ENCODE peak calls at places on chromosome 3, in five cellular contexts. B is sigmoid colon, R is IMR-90, G is pancreas, E is A549. J is an unnamed sample.
A peak's percentile ranks its signal among the peaks of the same experiment; 100 is the strongest.

GRCh38 chr3:104460477-104461406 is 906.0 kb upstream of the ALCAM start:
- DNase-seq in E (no peak), B (no peak), G (no peak), R (peak; percentile 32), J (peak; percentile 44)

GRCh38 chr3:134364061-134364935 is 9.9 kb downstream of the AMOTL2 start:
- DNase-seq in R (peak; percentile 96), E (peak; percentile 93), G (peak; percentile 95), B (peak; percentile 98), J (peak; percentile 39)

GRCh38 chr3:23900744-23901143 is 16.0 kb downstream of the NKIRAS1 start:
- DNase-seq in G (no peak), B (no peak), R (peak; percentile 71), E (peak; percentile 35), J (no peak)

GRCh38 chr3:44468572-44469520 is 8.6 kb downstream of the ZNF445 start:
- DNase-seq in G (no peak), E (no peak), B (no peak), R (peak; percentile 57), J (no peak)

GRCh38 chr3:126524429-126524988 is 554 bp downstream of the CHST13 start:
- DNase-seq in E (no peak), R (no peak), G (peak; percentile 70), B (peak; percentile 64), J (no peak)

GRCh38 chr3:133167340-133168024 is 129.3 kb downstream of the TMEM108 start:
- DNase-seq in R (no peak), E (no peak), B (no peak), G (peak; percentile 46), J (no peak)

GRCh38 chr3:195005251-195005620 is 265.7 kb downstream of the XXYLT1 start:
- DNase-seq in R (no peak), G (no peak), B (no peak), E (no peak), J (no peak)

GRCh38 chr3:134463676-134464611 is 21.8 kb downstream of the ANAPC13 start:
- DNase-seq in E (no peak), B (peak; percentile 94), G (no peak), R (peak; percentile 99), J (no peak)

GRCh38 chr3:42731476-42732195 is 29.0 kb upstream of the HHATL start:
- DNase-seq in E (no peak), R (no peak), G (no peak), B (peak; percentile 44), J (no peak)

GRCh38 chr3:189936210-189936609 is 184.5 kb downstream of the P3H2 start:
- DNase-seq in B (no peak), R (no peak), E (no peak), G (no peak), J (no peak)

GRCh38 chr3:48555231-48555948 is 1.2 kb downstream of the PFKFB4 start:
- DNase-seq in G (peak; percentile 15), R (no peak), E (no peak), B (no peak), J (no peak)
- H3K4me3 ChIP-seq in G (peak overlapping the region; percentile 44), R (peak overlapping the region; percentile 67), E (no peak overlapping the region), B (no peak overlapping the region), J (peak overlapping the region; percentile 82)

DNA sequence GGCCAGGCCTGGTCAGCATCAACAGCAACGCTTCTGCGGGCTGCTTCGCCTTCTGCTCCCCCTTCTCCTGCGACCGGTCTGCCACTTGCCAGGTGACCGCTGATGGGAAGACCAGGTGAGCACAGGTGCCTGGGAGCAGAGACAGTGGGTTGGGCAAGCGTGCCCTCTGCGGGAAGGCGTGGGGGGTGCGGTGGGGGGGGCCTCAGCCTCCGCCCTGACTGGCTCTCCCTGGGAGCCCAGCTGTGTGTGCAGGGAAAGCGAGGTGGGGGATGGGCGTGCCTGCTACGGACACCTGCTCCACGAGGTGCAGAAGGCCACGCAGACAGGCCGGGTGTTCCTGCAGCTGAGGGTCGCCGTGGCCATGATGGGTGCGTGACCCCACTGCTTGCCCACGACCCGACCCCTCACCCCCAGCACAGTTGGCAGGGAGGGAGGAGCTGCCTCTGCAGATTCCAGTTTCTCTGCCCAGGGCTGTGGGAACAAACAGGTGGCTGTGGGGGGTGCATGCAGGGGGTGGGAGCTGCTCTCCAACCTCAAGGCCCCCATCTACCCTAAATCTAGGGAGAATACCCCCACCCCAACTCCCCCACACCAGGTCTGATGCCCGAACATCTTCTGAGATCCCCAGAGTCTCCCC is 8.8 kb downstream of the STAB1 start:
- DNase-seq in R (no peak), G (no peak), E (no peak), B (no peak), J (no peak)
- TF ChIP-seq CTCF in R (no peak), G (no peak), E (no peak), B (no peak), J (no peak)

GRCh38 chr3:193236990-193237389 is 4.0 kb upstream of the PLAAT1 start:
- DNase-seq in B (no peak), G (no peak), E (no peak), R (no peak), J (no peak)

GRCh38 chr3:193243571-193243970 is 2.5 kb downstream of the PLAAT1 start:
- DNase-seq in B (no peak), E (no peak), G (no peak), R (no peak), J (no peak)

GRCh38 chr3:193240850-193241706 is at the start of gene PLAAT1:
- DNase-seq in E (peak; percentile 17), B (peak; percentile 74), G (peak; percentile 84), R (peak; percentile 19), J (no peak)

GRCh38 chr3:193240436-193240849 is 579 bp upstream of the PLAAT1 start:
- DNase-seq in G (no peak), B (no peak), R (no peak), E (peak; percentile 3), J (no peak)
- H3K4me3 ChIP-seq in G (peak overlapping the region; percentile 22), B (peak overlapping the region; percentile 39), R (peak overlapping the region; percentile 45), E (peak overlapping the region; percentile 59), J (peak overlapping the region; percentile 54)

GRCh38 chr3:131526801-131527347 is 24.1 kb upstream of the MRPL3 start:
- DNase-seq in E (peak; percentile 70), R (peak; percentile 19), B (no peak), G (peak; percentile 83), J (no peak)
- TF ChIP-seq CTCF in E (peak; percentile 37), R (peak; percentile 37), B (no peak), G (no peak), J (peak; percentile 66)

J was measured in epithelial cell of proximal tubule.